ENCODE peak calls at places on chromosomes 6 and 20, in nine cellular contexts. One of them, this sample, is unnamed.

GRCh38 chr6:3176562-3177355 is 19.4 kb upstream of the TUBB2A start:
- DNase-seq in activated naive CD4-positive, alpha-beta T cell treated with anti-CD3 and anti-CD28 coated beads, Interleukin-2, amount 50 U/mL, for 16 hours: peak; percentile 23
- DNase-seq in HFFc6: peak; percentile 85
- DNase-seq in astrocyte of the cerebellum: peak; percentile 70
- DNase-seq in GM12878: no peak
- DNase-seq in esophagus squamous epithelium: no peak
- DNase-seq in stimulated activated CD4-positive, alpha-beta T cell treated with anti-CD3 and anti-CD28 coated beads, Interleukin-2, amount 100 ng/mL, for 48 hours: no peak
- DNase-seq in tibial artery: no peak
- DNase-seq in HFF-Myc: peak; percentile 78
- DNase-seq in this sample: no peak

GRCh38 chr6:108575905-108576494 is 15.3 kb downstream of the FOXO3 start:
- DNase-seq in activated naive CD4-positive, alpha-beta T cell treated with anti-CD3 and anti-CD28 coated beads, Interleukin-2, amount 50 U/mL, for 16 hours: no peak
- DNase-seq in HFFc6: no peak
- DNase-seq in astrocyte of the cerebellum: no peak
- DNase-seq in GM12878: no peak
- DNase-seq in esophagus squamous epithelium: no peak
- DNase-seq in stimulated activated CD4-positive, alpha-beta T cell treated with anti-CD3 and anti-CD28 coated beads, Interleukin-2, amount 100 ng/mL, for 48 hours: no peak
- DNase-seq in tibial artery: no peak
- DNase-seq in HFF-Myc: no peak
- DNase-seq in this sample: no peak

GRCh38 chr6:2771021-2771558 is 5.9 kb downstream of the WRNIP1 start:
- DNase-seq in activated naive CD4-positive, alpha-beta T cell treated with anti-CD3 and anti-CD28 coated beads, Interleukin-2, amount 50 U/mL, for 16 hours: no peak
- DNase-seq in HFFc6: no peak
- DNase-seq in astrocyte of the cerebellum: no peak
- DNase-seq in GM12878: no peak
- DNase-seq in esophagus squamous epithelium: no peak
- DNase-seq in stimulated activated CD4-positive, alpha-beta T cell treated with anti-CD3 and anti-CD28 coated beads, Interleukin-2, amount 100 ng/mL, for 48 hours: no peak
- DNase-seq in tibial artery: no peak
- DNase-seq in HFF-Myc: no peak
- DNase-seq in this sample: no peak

GRCh38 chr6:135182120-135182992 is 1.2 kb downstream of the MYB start:
- DNase-seq in activated naive CD4-positive, alpha-beta T cell treated with anti-CD3 and anti-CD28 coated beads, Interleukin-2, amount 50 U/mL, for 16 hours: peak; percentile 59
- DNase-seq in HFFc6: no peak
- DNase-seq in astrocyte of the cerebellum: no peak
- DNase-seq in GM12878: no peak
- DNase-seq in esophagus squamous epithelium: no peak
- DNase-seq in stimulated activated CD4-positive, alpha-beta T cell treated with anti-CD3 and anti-CD28 coated beads, Interleukin-2, amount 100 ng/mL, for 48 hours: peak; percentile 40
- DNase-seq in tibial artery: no peak
- DNase-seq in HFF-Myc: no peak
- DNase-seq in this sample: no peak

GRCh38 chr6:139409026-139409425 is 34.6 kb upstream of the CITED2 start:
- DNase-seq in activated naive CD4-positive, alpha-beta T cell treated with anti-CD3 and anti-CD28 coated beads, Interleukin-2, amount 50 U/mL, for 16 hours: no peak
- DNase-seq in HFFc6: peak; percentile 57
- DNase-seq in astrocyte of the cerebellum: peak; percentile 93
- DNase-seq in GM12878: no peak
- DNase-seq in esophagus squamous epithelium: no peak
- DNase-seq in stimulated activated CD4-positive, alpha-beta T cell treated with anti-CD3 and anti-CD28 coated beads, Interleukin-2, amount 100 ng/mL, for 48 hours: no peak
- DNase-seq in tibial artery: no peak
- DNase-seq in HFF-Myc: no peak
- DNase-seq in this sample: no peak

GRCh38 chr6:63347599-63347998 is 27.8 kb upstream of the LGSN start:
- DNase-seq in activated naive CD4-positive, alpha-beta T cell treated with anti-CD3 and anti-CD28 coated beads, Interleukin-2, amount 50 U/mL, for 16 hours: no peak
- DNase-seq in HFFc6: peak; percentile 91
- DNase-seq in astrocyte of the cerebellum: peak; percentile 23
- DNase-seq in GM12878: no peak
- DNase-seq in esophagus squamous epithelium: no peak
- DNase-seq in stimulated activated CD4-positive, alpha-beta T cell treated with anti-CD3 and anti-CD28 coated beads, Interleukin-2, amount 100 ng/mL, for 48 hours: no peak
- DNase-seq in tibial artery: no peak
- DNase-seq in HFF-Myc: peak; percentile 53
- DNase-seq in this sample: no peak

GRCh38 chr20:5509803-5510202 is 193.0 kb upstream of the PROKR2 start:
- DNase-seq in activated naive CD4-positive, alpha-beta T cell treated with anti-CD3 and anti-CD28 coated beads, Interleukin-2, amount 50 U/mL, for 16 hours: no peak
- DNase-seq in HFFc6: no peak
- DNase-seq in astrocyte of the cerebellum: no peak
- DNase-seq in GM12878: no peak
- DNase-seq in esophagus squamous epithelium: no peak
- DNase-seq in stimulated activated CD4-positive, alpha-beta T cell treated with anti-CD3 and anti-CD28 coated beads, Interleukin-2, amount 100 ng/mL, for 48 hours: no peak
- DNase-seq in tibial artery: no peak
- DNase-seq in HFF-Myc: no peak
- DNase-seq in this sample: no peak

GRCh38 chr6:170080828-170081368 is 210.0 kb downstream of the DLL1 start:
- DNase-seq in activated naive CD4-positive, alpha-beta T cell treated with anti-CD3 and anti-CD28 coated beads, Interleukin-2, amount 50 U/mL, for 16 hours: peak; percentile 5
- DNase-seq in HFFc6: no peak
- DNase-seq in astrocyte of the cerebellum: no peak
- DNase-seq in GM12878: no peak
- DNase-seq in esophagus squamous epithelium: no peak
- DNase-seq in stimulated activated CD4-positive, alpha-beta T cell treated with anti-CD3 and anti-CD28 coated beads, Interleukin-2, amount 100 ng/mL, for 48 hours: no peak
- DNase-seq in tibial artery: no peak
- DNase-seq in HFF-Myc: no peak
- DNase-seq in this sample: no peak

GRCh38 chr6:11947063-11947462 is 65.0 kb upstream of the HIVEP1 start:
- DNase-seq in activated naive CD4-positive, alpha-beta T cell treated with anti-CD3 and anti-CD28 coated beads, Interleukin-2, amount 50 U/mL, for 16 hours: no peak
- DNase-seq in HFFc6: no peak
- DNase-seq in astrocyte of the cerebellum: no peak
- DNase-seq in GM12878: no peak
- DNase-seq in esophagus squamous epithelium: no peak
- DNase-seq in stimulated activated CD4-positive, alpha-beta T cell treated with anti-CD3 and anti-CD28 coated beads, Interleukin-2, amount 100 ng/mL, for 48 hours: no peak
- DNase-seq in tibial artery: no peak
- DNase-seq in HFF-Myc: no peak
- DNase-seq in this sample: no peak

GRCh38 chr20:58985656-58986055 is 4.6 kb downstream of the NELFCD start:
- DNase-seq in activated naive CD4-positive, alpha-beta T cell treated with anti-CD3 and anti-CD28 coated beads, Interleukin-2, amount 50 U/mL, for 16 hours: no peak
- DNase-seq in HFFc6: no peak
- DNase-seq in astrocyte of the cerebellum: no peak
- DNase-seq in GM12878: no peak
- DNase-seq in esophagus squamous epithelium: no peak
- DNase-seq in stimulated activated CD4-positive, alpha-beta T cell treated with anti-CD3 and anti-CD28 coated beads, Interleukin-2, amount 100 ng/mL, for 48 hours: no peak
- DNase-seq in tibial artery: peak; percentile 64
- DNase-seq in HFF-Myc: no peak
- DNase-seq in this sample: no peak

GRCh38 chr6:36968266-36968977 is 13.9 kb downstream of the PI16 start:
- DNase-seq in activated naive CD4-positive, alpha-beta T cell treated with anti-CD3 and anti-CD28 coated beads, Interleukin-2, amount 50 U/mL, for 16 hours: no peak
- DNase-seq in HFFc6: no peak
- DNase-seq in astrocyte of the cerebellum: no peak
- DNase-seq in GM12878: no peak
- DNase-seq in esophagus squamous epithelium: no peak
- DNase-seq in stimulated activated CD4-positive, alpha-beta T cell treated with anti-CD3 and anti-CD28 coated beads, Interleukin-2, amount 100 ng/mL, for 48 hours: no peak
- DNase-seq in tibial artery: peak; percentile 66
- DNase-seq in HFF-Myc: no peak
- DNase-seq in this sample: no peak

GRCh38 chr6:67897998-67898607 is 737.0 kb upstream of the ADGRB3 start:
- DNase-seq in activated naive CD4-positive, alpha-beta T cell treated with anti-CD3 and anti-CD28 coated beads, Interleukin-2, amount 50 U/mL, for 16 hours: no peak
- DNase-seq in HFFc6: no peak
- DNase-seq in astrocyte of the cerebellum: no peak
- DNase-seq in GM12878: no peak
- DNase-seq in esophagus squamous epithelium: no peak
- DNase-seq in stimulated activated CD4-positive, alpha-beta T cell treated with anti-CD3 and anti-CD28 coated beads, Interleukin-2, amount 100 ng/mL, for 48 hours: no peak
- DNase-seq in tibial artery: no peak
- DNase-seq in HFF-Myc: no peak
- DNase-seq in this sample: no peak

GRCh38 chr20:1802385-1803215 is 92.6 kb upstream of the SIRPA start:
- DNase-seq in activated naive CD4-positive, alpha-beta T cell treated with anti-CD3 and anti-CD28 coated beads, Interleukin-2, amount 50 U/mL, for 16 hours: peak; percentile 37
- DNase-seq in HFFc6: peak; percentile 29
- DNase-seq in astrocyte of the cerebellum: peak; percentile 27
- DNase-seq in GM12878: no peak
- DNase-seq in esophagus squamous epithelium: no peak
- DNase-seq in stimulated activated CD4-positive, alpha-beta T cell treated with anti-CD3 and anti-CD28 coated beads, Interleukin-2, amount 100 ng/mL, for 48 hours: no peak
- DNase-seq in tibial artery: peak; percentile 73
- DNase-seq in HFF-Myc: no peak
- DNase-seq in this sample: no peak

GRCh38 chr20:37994512-37994911 is 38.7 kb downstream of the TTI1 start:
- DNase-seq in activated naive CD4-positive, alpha-beta T cell treated with anti-CD3 and anti-CD28 coated beads, Interleukin-2, amount 50 U/mL, for 16 hours: no peak
- DNase-seq in HFFc6: no peak
- DNase-seq in astrocyte of the cerebellum: peak; percentile 67
- DNase-seq in GM12878: no peak
- DNase-seq in esophagus squamous epithelium: no peak
- DNase-seq in stimulated activated CD4-positive, alpha-beta T cell treated with anti-CD3 and anti-CD28 coated beads, Interleukin-2, amount 100 ng/mL, for 48 hours: no peak
- DNase-seq in tibial artery: no peak
- DNase-seq in HFF-Myc: no peak
- DNase-seq in this sample: no peak

GRCh38 chr6:150492941-150493340 is 106.7 kb upstream of the PLEKHG1 start:
- DNase-seq in activated naive CD4-positive, alpha-beta T cell treated with anti-CD3 and anti-CD28 coated beads, Interleukin-2, amount 50 U/mL, for 16 hours: no peak
- DNase-seq in HFFc6: no peak
- DNase-seq in astrocyte of the cerebellum: peak; percentile 87
- DNase-seq in GM12878: no peak
- DNase-seq in esophagus squamous epithelium: no peak
- DNase-seq in stimulated activated CD4-positive, alpha-beta T cell treated with anti-CD3 and anti-CD28 coated beads, Interleukin-2, amount 100 ng/mL, for 48 hours: no peak
- DNase-seq in tibial artery: no peak
- DNase-seq in HFF-Myc: peak; percentile 81
- DNase-seq in this sample: no peak

GRCh38 chr6:63574554-63574900 is 2.2 kb downstream of the LOC128125822 start:
- DNase-seq in activated naive CD4-positive, alpha-beta T cell treated with anti-CD3 and anti-CD28 coated beads, Interleukin-2, amount 50 U/mL, for 16 hours: no peak
- DNase-seq in HFFc6: no peak
- DNase-seq in astrocyte of the cerebellum: no peak
- DNase-seq in GM12878: no peak
- DNase-seq in esophagus squamous epithelium: no peak
- DNase-seq in stimulated activated CD4-positive, alpha-beta T cell treated with anti-CD3 and anti-CD28 coated beads, Interleukin-2, amount 100 ng/mL, for 48 hours: no peak
- DNase-seq in tibial artery: no peak
- DNase-seq in HFF-Myc: no peak
- DNase-seq in this sample: no peak